ENCODE peak calls at places on chromosomes 13 and 19, in eight cellular contexts. P is A549, O is K562, F is endothelial cell of umbilical vein, Z is HCT116, C is H1, K is HepG2, A is GM12878. N is an unnamed sample.

GRCh38 chr13:27774651-27775050 is 17.6 kb upstream of the GSX1 start:
- DNase-seq in P (no peak), O (no peak), F (no peak), Z (no peak), C (no peak), K (no peak), A (no peak), N (no peak)

GRCh38 chr19:18856385-18857126 is 24.8 kb downstream of the UPF1 start:
- DNase-seq in P (peak), O (no peak), F (no peak), Z (no peak), C (no peak), K (no peak), A (no peak), N (peak)

GRCh38 chr13:74136089-74136658 is 2.0 kb upstream of the KLF12 start:
- DNase-seq in P (peak), O (no peak), F (peak), Z (no peak), C (no peak), K (no peak), A (no peak), N (no peak)

GRCh38 chr19:12868540-12869112 is 12.6 kb downstream of the DNASE2 start:
- DNase-seq in P (peak), O (peak), F (no peak), Z (no peak), C (no peak), K (no peak), A (no peak), N (no peak)

GRCh38 chr19:47111081-47111589 is 2.4 kb downstream of the ZC3H4 start:
- DNase-seq in P (no peak), O (peak), F (peak), Z (no peak), C (no peak), K (no peak), A (no peak), N (peak)

GRCh38 chr13:113638806-113639205 is 19.2 kb downstream of the ATP4B start:
- DNase-seq in P (no peak), O (no peak), F (no peak), Z (no peak), C (no peak), K (no peak), A (no peak), N (no peak)

GRCh38 chr13:28735481-28736029 is 16.8 kb upstream of the SLC46A3 start:
- DNase-seq in P (no peak), O (no peak), F (no peak), Z (no peak), C (no peak), K (no peak), A (no peak), N (no peak)

GRCh38 chr19:6577410-6578125 is 13.4 kb downstream of the CD70 start:
- DNase-seq in P (peak), O (peak), F (peak), Z (no peak), C (no peak), K (no peak), A (peak), N (peak)

GRCh38 chr13:94246495-94246894 is 233.0 kb downstream of the DCT start:
- DNase-seq in P (no peak), O (no peak), F (no peak), Z (no peak), C (no peak), K (no peak), A (no peak), N (no peak)

GRCh38 chr13:85313761-85314503 is 485.3 kb downstream of the SLITRK6 start:
- DNase-seq in P (peak), O (no peak), F (peak), Z (peak), C (no peak), K (no peak), A (no peak), N (no peak)

GRCh38 chr13:101751488-101751887 is 299.0 kb downstream of the ITGBL1 start:
- DNase-seq in P (peak), O (no peak), F (peak), Z (no peak), C (no peak), K (no peak), A (no peak), N (peak)

GRCh38 chr19:11265785-11266236 is 3.5 kb upstream of the DOCK6 start:
- DNase-seq in P (peak), O (peak), F (no peak), Z (peak), C (no peak), K (peak), A (no peak), N (no peak)

GRCh38 chr19:45585158-45585577 is 566 bp upstream of the OPA3 start:
- DNase-seq in P (no peak), O (no peak), F (no peak), Z (no peak), C (no peak), K (no peak), A (no peak), N (no peak)

GRCh38 chr19:45587873-45588272 is 3.3 kb upstream of the OPA3 start:
- DNase-seq in P (peak), O (peak), F (no peak), Z (no peak), C (no peak), K (peak), A (no peak), N (no peak)

GRCh38 chr19:45589768-45590167 is 5.2 kb upstream of the OPA3 start:
- DNase-seq in P (no peak), O (no peak), F (no peak), Z (no peak), C (no peak), K (no peak), A (no peak), N (no peak)

GRCh38 chr19:45581576-45581975 is 3.0 kb downstream of the OPA3 start:
- DNase-seq in P (peak), O (no peak), F (no peak), Z (no peak), C (no peak), K (no peak), A (no peak), N (no peak)

DNA sequence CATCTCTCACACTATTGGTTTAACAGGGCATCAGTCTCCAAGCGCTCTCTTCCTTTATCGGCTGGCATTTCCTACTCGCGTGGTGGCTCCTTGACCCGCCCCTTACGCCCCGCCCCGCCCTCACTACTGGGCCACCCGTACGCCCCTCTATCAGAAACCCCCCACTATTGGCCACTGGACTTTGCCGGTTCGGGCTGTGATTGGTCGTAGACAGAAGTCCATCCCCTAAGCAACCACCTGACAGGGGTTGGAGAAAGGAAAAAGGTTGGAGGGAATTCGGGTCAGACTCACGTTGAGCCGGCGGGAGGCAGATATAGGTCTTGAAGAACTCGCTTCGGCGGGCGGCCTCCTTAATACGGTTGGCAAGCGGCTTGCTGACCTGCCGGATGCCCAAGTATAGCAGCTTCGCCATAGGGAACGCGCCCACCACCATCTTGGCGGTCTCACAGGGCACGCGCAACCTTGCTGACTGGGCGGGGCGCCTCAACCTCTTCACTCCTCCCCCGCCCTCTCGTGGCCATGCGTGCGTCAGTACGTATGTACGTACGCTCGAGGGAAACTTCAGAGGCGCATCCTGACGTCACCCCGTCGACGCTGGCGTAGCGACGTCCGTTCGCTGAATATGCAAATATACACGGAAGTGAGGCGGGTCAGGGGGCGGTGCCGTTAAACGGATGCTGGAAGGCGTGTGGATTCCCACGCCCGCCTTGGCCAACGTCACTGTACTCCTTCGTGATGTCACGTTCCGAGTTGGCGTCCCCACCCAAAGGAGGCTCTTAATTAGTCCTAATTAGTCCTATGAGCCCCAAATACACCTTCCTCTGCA is at the start of gene OPA3:
- DNase-seq in P (peak), O (peak), F (peak), Z (peak), C (peak), K (peak), A (peak), N (peak)
- TF ChIP-seq POLR2A in P (peak), O (peak), F (peak), Z (peak), C (peak), K (peak), A (peak), N (peak)

GRCh38 chr19:378706-379105 is 30.2 kb downstream of the C2CD4C start:
- DNase-seq in P (no peak), O (no peak), F (no peak), Z (no peak), C (no peak), K (no peak), A (no peak), N (no peak)
- H3K4me3 ChIP-seq in P (no peak), O (no peak), F (no peak), Z (no peak), C (no peak), K (no peak), A (no peak), N (no peak)

GRCh38 chr13:99677388-99677951 is 176.2 kb downstream of the TM9SF2 start:
- DNase-seq in P (no peak), O (no peak), F (no peak), Z (no peak), C (no peak), K (no peak), A (no peak), N (no peak)
- TF ChIP-seq MAX in P (no peak), O (no peak), F (no peak), Z (no peak), C (no peak), K (no peak), A (no peak), N (no peak)

DNA sequence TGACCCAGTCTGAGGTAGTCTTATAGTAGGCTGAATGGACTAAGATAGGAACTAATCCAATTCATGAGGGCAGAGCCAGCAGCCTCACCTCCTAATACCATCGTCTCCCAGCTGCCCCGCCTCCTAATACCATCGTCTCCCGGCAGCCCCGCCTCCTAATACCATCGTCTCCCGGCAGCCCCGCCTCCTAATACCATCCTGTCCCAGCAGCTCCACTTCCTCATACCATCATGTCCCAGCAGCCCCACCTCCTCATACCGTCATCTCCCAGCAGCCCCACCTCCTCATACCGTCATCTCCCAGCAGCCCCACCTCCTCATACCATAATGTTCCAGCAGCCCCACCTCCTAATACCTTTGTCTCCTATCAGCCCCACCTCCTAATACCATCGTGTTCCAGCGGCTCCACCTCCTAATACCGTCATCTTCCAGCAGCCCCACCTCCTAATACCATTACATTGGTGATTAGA is 2.5 kb upstream of the ARGLU1 start:
- DNase-seq in P (peak), O (peak), F (peak), Z (peak), C (peak), K (no peak), A (no peak), N (peak)
- TF ChIP-seq POLR2A in P (no peak), O (no peak), F (no peak), Z (no peak), C (no peak), K (no peak), A (no peak), N (no peak)

N was measured in NB4.